ENCODE peak calls at places on chromosome 19, in five cellular contexts. E is HCT116, X is H1, T is colonic mucosa, M is mammary epithelial cell. A is an unnamed sample. For H3K4me1, the result is how much of the 10 kb centered on the place peaks cover.

GRCh38 chr19:6451583-6452222 is 7.9 kb downstream of the SLC25A23 start:
- DNase-seq in X (no peak), E (no peak), M (no peak), T (no peak), A (no peak)

GRCh38 chr19:3360494-3361383 is 5.6 kb upstream of the NFIC start:
- DNase-seq in M (no peak), X (peak), T (peak), E (no peak), A (peak)

GRCh38 chr19:48591021-48591420 is 15.5 kb upstream of the SPACA4 start:
- DNase-seq in T (no peak), X (no peak), M (no peak), E (no peak), A (peak)

GRCh38 chr19:58044391-58044790 is 10.6 kb downstream of the ZSCAN1 start:
- DNase-seq in M (no peak), X (no peak), T (no peak), E (no peak), A (no peak)

GRCh38 chr19:32976223-32976805 is 4.3 kb downstream of the FAAP24 start:
- DNase-seq in M (peak), E (peak), T (peak), X (peak), A (peak)

GRCh38 chr19:29329460-29330134 is 116.6 kb upstream of the UQCRFS1 start:
- DNase-seq in M (no peak), E (no peak), X (peak), T (no peak), A (peak)

GRCh38 chr19:1645299-1645698 is 7.1 kb downstream of the TCF3 start:
- DNase-seq in M (no peak), E (no peak), T (no peak), X (no peak), A (no peak)

GRCh38 chr19:7522923-7523667 is 671 bp downstream of the MCOLN1 start:
- DNase-seq in E (no peak), X (no peak), M (no peak), T (no peak), A (peak)

GRCh38 chr19:1767464-1767933 is 14.2 kb downstream of the ONECUT3 start:
- DNase-seq in T (peak), M (no peak), X (peak), E (no peak), A (peak)

GRCh38 chr19:49149652-49150105 is 5.5 kb downstream of the HRC start:
- DNase-seq in X (peak), T (peak), E (peak), M (peak), A (peak)

GRCh38 chr19:45474191-45474940 is 6.6 kb downstream of the FOSB start:
- DNase-seq in T (no peak), E (no peak), X (no peak), M (no peak), A (no peak)

DNA sequence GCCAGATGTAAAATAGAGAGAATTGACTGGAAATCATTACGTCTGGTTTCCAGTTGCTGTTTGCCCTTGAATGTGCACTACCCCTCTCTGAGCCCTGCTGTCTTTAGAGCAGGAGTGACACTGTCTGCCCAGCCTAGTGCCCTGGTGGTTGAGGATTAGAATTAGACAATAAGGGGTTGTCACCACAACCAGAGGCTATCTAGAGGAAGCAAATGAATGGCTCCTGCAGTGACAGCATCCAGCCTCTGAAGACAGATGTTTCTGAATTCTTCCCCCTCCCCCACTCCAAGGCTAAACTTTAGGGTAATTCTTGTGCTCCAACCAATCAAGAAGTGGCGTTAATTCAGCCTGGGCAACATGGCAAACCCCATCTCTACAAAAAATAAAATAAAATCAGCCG is 2.0 kb downstream of the RAB8A start:
- DNase-seq in M (no peak), E (no peak), T (no peak), X (no peak), A (no peak)
- H3K4me1 ChIP-seq in M (under half), E (under half), T (under half), X (under half), A (under half)

DNA sequence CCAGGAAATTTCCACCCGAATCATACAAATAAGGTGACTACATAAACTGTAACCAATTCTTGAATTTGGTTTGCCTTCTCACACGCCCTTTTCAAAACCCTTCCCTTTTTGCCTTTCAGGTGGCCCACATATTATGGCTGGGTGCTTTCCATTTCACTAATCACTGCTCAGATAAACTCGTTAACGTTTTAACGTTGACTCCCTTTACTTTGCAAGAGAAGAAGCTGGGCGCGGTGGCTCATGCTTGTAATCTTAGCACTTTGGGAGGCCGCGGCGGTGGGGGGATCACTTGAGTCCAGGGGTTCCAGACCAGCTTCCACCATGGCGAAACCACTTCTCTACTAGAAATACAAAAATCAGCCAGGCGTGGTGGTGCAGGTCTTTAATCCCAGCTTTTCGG is 19.8 kb upstream of the ZNF91 start:
- DNase-seq in T (peak), E (no peak), M (no peak), X (no peak), A (no peak)
- H3K9ac ChIP-seq in T (peak), E (no peak), M (no peak), X (peak), A (no peak)

GRCh38 chr19:10010247-10010691 is at the start of gene COL5A3:
- DNase-seq in E (no peak), M (peak), X (peak), T (peak), A (no peak)
- H3K4me1 ChIP-seq in E (under half), M (under half), X (under half), T (under half), A (under half)

DNA sequence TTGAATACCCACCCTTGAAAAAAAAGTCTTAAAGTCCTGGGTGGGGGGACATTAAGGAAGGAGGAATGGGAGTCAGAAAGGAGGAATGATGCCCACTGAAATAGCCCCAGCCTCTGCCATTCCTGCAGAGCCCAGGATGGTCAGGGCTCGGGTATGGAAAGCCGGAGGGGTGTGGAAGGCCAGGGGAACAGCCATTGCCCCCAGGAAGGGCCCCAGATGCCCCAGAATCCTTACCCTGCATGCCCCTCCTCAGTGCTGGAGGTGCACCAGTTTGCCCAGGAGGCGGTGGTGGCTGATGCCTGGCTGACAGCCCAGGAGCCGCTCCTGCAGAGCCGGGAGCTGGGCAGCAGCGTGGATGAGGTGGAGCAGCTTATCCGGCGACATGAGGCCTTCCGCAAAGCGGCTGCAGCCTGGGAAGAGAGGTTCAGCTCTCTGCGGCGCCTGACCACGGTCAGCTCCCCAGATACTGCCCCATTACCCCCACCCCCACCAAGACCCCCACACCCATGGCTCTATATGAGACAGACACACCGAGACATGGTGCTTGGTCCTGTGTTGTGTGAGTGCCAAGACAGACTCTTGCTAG is 10.7 kb upstream of the SHKBP1 start:
- DNase-seq in X (no peak), M (no peak), T (no peak), E (no peak), A (no peak)
- H3K9ac ChIP-seq in X (no peak), M (no peak), T (no peak), E (no peak), A (no peak)

A was measured in PC-3.